ENCODE peak calls at places on chromosomes 1 and 21, in five cellular contexts. One of them, this sample, is unnamed. For H3K27me3 and H3K4me1, the result is how much of the 10 kb centered on the place peaks cover.

GRCh38 chr1:41319803-41320711 is 41.2 kb upstream of the FOXO6 start:
- DNase-seq in MM.1S: no peak
- DNase-seq in hepatocyte: no peak
- DNase-seq in spleen: no peak
- DNase-seq in BE2C: no peak
- DNase-seq in this sample: no peak

GRCh38 chr1:88943221-88943620 is 49.2 kb downstream of the KYAT3 start:
- DNase-seq in MM.1S: no peak
- DNase-seq in hepatocyte: no peak
- DNase-seq in spleen: no peak
- DNase-seq in BE2C: no peak
- DNase-seq in this sample: no peak

GRCh38 chr1:101139130-101139529 is 97.7 kb upstream of the S1PR1 start:
- DNase-seq in MM.1S: no peak
- DNase-seq in hepatocyte: no peak
- DNase-seq in spleen: no peak
- DNase-seq in BE2C: peak
- DNase-seq in this sample: no peak

GRCh38 chr1:151838491-151839412 is 868 bp downstream of the C2CD4D start:
- DNase-seq in MM.1S: no peak
- DNase-seq in hepatocyte: peak
- DNase-seq in spleen: no peak
- DNase-seq in BE2C: no peak
- DNase-seq in this sample: no peak

GRCh38 chr1:22761821-22762220 is 51.2 kb downstream of the EPHB2 start:
- DNase-seq in MM.1S: no peak
- DNase-seq in hepatocyte: no peak
- DNase-seq in spleen: no peak
- DNase-seq in BE2C: no peak
- DNase-seq in this sample: no peak

GRCh38 chr1:9652379-9653194 is 1.1 kb downstream of the PIK3CD start:
- DNase-seq in MM.1S: no peak
- DNase-seq in hepatocyte: no peak
- DNase-seq in spleen: peak
- DNase-seq in BE2C: no peak
- DNase-seq in this sample: no peak

GRCh38 chr1:206705187-206705586 is 20.5 kb downstream of the MAPKAPK2 start:
- DNase-seq in MM.1S: no peak
- DNase-seq in hepatocyte: peak
- DNase-seq in spleen: no peak
- DNase-seq in BE2C: peak
- DNase-seq in this sample: no peak

GRCh38 chr1:240435996-240436566 is 175.9 kb downstream of the GREM2 start:
- DNase-seq in MM.1S: no peak
- DNase-seq in hepatocyte: no peak
- DNase-seq in spleen: no peak
- DNase-seq in BE2C: no peak
- DNase-seq in this sample: no peak

GRCh38 chr1:60802884-60803283 is 279.5 kb upstream of the NFIA start:
- DNase-seq in MM.1S: no peak
- DNase-seq in hepatocyte: no peak
- DNase-seq in spleen: no peak
- DNase-seq in BE2C: no peak
- DNase-seq in this sample: no peak

GRCh38 chr1:35443768-35444518 is 113.3 kb downstream of the KIAA0319L start:
- DNase-seq in MM.1S: no peak
- DNase-seq in hepatocyte: no peak
- DNase-seq in spleen: no peak
- DNase-seq in BE2C: no peak
- DNase-seq in this sample: no peak

GRCh38 chr21:31795992-31796391 is 64.1 kb upstream of the SCAF4 start:
- DNase-seq in MM.1S: no peak
- DNase-seq in hepatocyte: no peak
- DNase-seq in spleen: no peak
- DNase-seq in BE2C: no peak
- DNase-seq in this sample: no peak

GRCh38 chr1:202311880-202312635 is 29.7 kb downstream of the UBE2T start:
- DNase-seq in MM.1S: no peak
- DNase-seq in hepatocyte: no peak
- DNase-seq in spleen: no peak
- DNase-seq in BE2C: peak
- DNase-seq in this sample: no peak

GRCh38 chr21:16192900-16193299 is 463.1 kb downstream of the USP25 start:
- DNase-seq in MM.1S: no peak
- DNase-seq in hepatocyte: peak
- DNase-seq in spleen: no peak
- DNase-seq in BE2C: no peak
- DNase-seq in this sample: no peak

GRCh38 chr1:243343970-243344749 is 88.3 kb downstream of the SDCCAG8 start:
- DNase-seq in MM.1S: peak
- DNase-seq in hepatocyte: peak
- DNase-seq in spleen: no peak
- DNase-seq in BE2C: no peak
- DNase-seq in this sample: no peak

GRCh38 chr1:56064705-56065104 is 514.7 kb downstream of the PLPP3 start:
- DNase-seq in MM.1S: no peak
- DNase-seq in hepatocyte: peak
- DNase-seq in spleen: no peak
- DNase-seq in BE2C: no peak
- DNase-seq in this sample: no peak

GRCh38 chr1:238652346-238652968 is 733.9 kb upstream of the CHRM3 start:
- DNase-seq in MM.1S: no peak
- DNase-seq in hepatocyte: no peak
- DNase-seq in spleen: no peak
- DNase-seq in BE2C: no peak
- DNase-seq in this sample: no peak

GRCh38 chr1:92754000-92754787 is 30.7 kb downstream of the EVI5 start:
- DNase-seq in MM.1S: no peak
- DNase-seq in hepatocyte: no peak
- DNase-seq in spleen: no peak
- DNase-seq in BE2C: no peak
- DNase-seq in this sample: no peak

GRCh38 chr1:117659565-117660264 is 53.9 kb downstream of the TENT5C start:
- DNase-seq in MM.1S: peak
- DNase-seq in hepatocyte: no peak
- DNase-seq in spleen: peak
- DNase-seq in BE2C: no peak
- DNase-seq in this sample: no peak

GRCh38 chr1:230268371-230269170 is 157.6 kb downstream of the PGBD5 start:
- DNase-seq in MM.1S: peak
- DNase-seq in hepatocyte: peak
- DNase-seq in spleen: peak
- DNase-seq in BE2C: peak
- DNase-seq in this sample: no peak

GRCh38 chr1:61973100-61973837 is 221.4 kb upstream of the L1TD1 start:
- DNase-seq in MM.1S: no peak
- DNase-seq in hepatocyte: no peak
- DNase-seq in spleen: no peak
- DNase-seq in BE2C: no peak
- DNase-seq in this sample: no peak

GRCh38 chr1:232369451-232369850 is 260.5 kb downstream of the SIPA1L2 start:
- DNase-seq in MM.1S: no peak
- DNase-seq in hepatocyte: no peak
- DNase-seq in spleen: no peak
- DNase-seq in BE2C: no peak
- DNase-seq in this sample: no peak

GRCh38 chr1:24393892-24394291 is 19.7 kb downstream of the STPG1 start:
- DNase-seq in MM.1S: no peak
- DNase-seq in hepatocyte: no peak
- DNase-seq in spleen: no peak
- DNase-seq in BE2C: no peak
- DNase-seq in this sample: no peak

GRCh38 chr1:225427249-225428065 is at the start of gene LBR:
- DNase-seq in MM.1S: no peak
- DNase-seq in hepatocyte: peak
- DNase-seq in spleen: peak
- DNase-seq in BE2C: peak
- DNase-seq in this sample: no peak

GRCh38 chr1:12810691-12811408 is 19.7 kb downstream of the PRAMEF1 start:
- DNase-seq in MM.1S: no peak
- DNase-seq in hepatocyte: no peak
- DNase-seq in spleen: no peak
- DNase-seq in BE2C: no peak
- DNase-seq in this sample: no peak

GRCh38 chr1:7983086-7983778 is 21.7 kb downstream of the PARK7 start:
- DNase-seq in MM.1S: no peak
- DNase-seq in hepatocyte: no peak
- DNase-seq in spleen: no peak
- DNase-seq in BE2C: no peak
- DNase-seq in this sample: no peak

GRCh38 chr1:18004257-18004656 is 103.3 kb upstream of the IGSF21 start:
- DNase-seq in MM.1S: no peak
- DNase-seq in hepatocyte: no peak
- DNase-seq in spleen: no peak
- DNase-seq in BE2C: no peak
- DNase-seq in this sample: no peak
- H3K27me3 ChIP-seq in MM.1S: half or more
- H3K27me3 ChIP-seq in hepatocyte: under half
- H3K27me3 ChIP-seq in spleen: under half
- H3K27me3 ChIP-seq in BE2C: under half
- H3K27me3 ChIP-seq in this sample: under half

GRCh38 chr1:153513023-153513422 is 22.8 kb downstream of the S100A6 start:
- DNase-seq in MM.1S: no peak
- DNase-seq in hepatocyte: no peak
- DNase-seq in spleen: no peak
- DNase-seq in BE2C: no peak
- DNase-seq in this sample: no peak
- H3K4me1 ChIP-seq in MM.1S: under half
- H3K4me1 ChIP-seq in hepatocyte: under half
- H3K4me1 ChIP-seq in spleen: under half
- H3K4me1 ChIP-seq in BE2C: under half
- H3K4me1 ChIP-seq in this sample: under half

GRCh38 chr21:38312822-38313221 is 56.0 kb downstream of the KCNJ15 start:
- DNase-seq in MM.1S: no peak
- DNase-seq in hepatocyte: no peak
- DNase-seq in spleen: no peak
- DNase-seq in BE2C: no peak
- DNase-seq in this sample: no peak
- H3K27me3 ChIP-seq in MM.1S: under half
- H3K27me3 ChIP-seq in hepatocyte: under half
- H3K27me3 ChIP-seq in spleen: under half
- H3K27me3 ChIP-seq in BE2C: under half
- H3K27me3 ChIP-seq in this sample: under half

GRCh38 chr21:39837861-39838359 is 29.3 kb upstream of the PCP4 start:
- DNase-seq in MM.1S: no peak
- DNase-seq in hepatocyte: peak
- DNase-seq in spleen: no peak
- DNase-seq in BE2C: no peak
- DNase-seq in this sample: no peak
- H3K4me1 ChIP-seq in MM.1S: under half
- H3K4me1 ChIP-seq in hepatocyte: under half
- H3K4me1 ChIP-seq in spleen: under half
- H3K4me1 ChIP-seq in BE2C: under half
- H3K4me1 ChIP-seq in this sample: under half

GRCh38 chr1:67830928-67831596 is 2.2 kb downstream of the GNG12 start:
- DNase-seq in MM.1S: no peak
- DNase-seq in hepatocyte: no peak
- DNase-seq in spleen: no peak
- DNase-seq in BE2C: no peak
- DNase-seq in this sample: no peak

GRCh38 chr1:67831850-67832513 is 1.3 kb downstream of the GNG12 start:
- DNase-seq in MM.1S: no peak
- DNase-seq in hepatocyte: peak
- DNase-seq in spleen: peak
- DNase-seq in BE2C: peak
- DNase-seq in this sample: no peak

GRCh38 chr1:67833595-67833926 is 294 bp upstream of the GNG12 start:
- DNase-seq in MM.1S: no peak
- DNase-seq in hepatocyte: no peak
- DNase-seq in spleen: no peak
- DNase-seq in BE2C: no peak
- DNase-seq in this sample: no peak

GRCh38 chr1:67834246-67834877 is 1.1 kb upstream of the GNG12 start:
- DNase-seq in MM.1S: no peak
- DNase-seq in hepatocyte: no peak
- DNase-seq in spleen: no peak
- DNase-seq in BE2C: no peak
- DNase-seq in this sample: no peak

GRCh38 chr1:67832737-67833594 is at the start of gene GNG12:
- DNase-seq in MM.1S: peak
- DNase-seq in hepatocyte: peak
- DNase-seq in spleen: peak
- DNase-seq in BE2C: peak
- DNase-seq in this sample: peak
- H3K27me3 ChIP-seq in MM.1S: under half
- H3K27me3 ChIP-seq in hepatocyte: under half
- H3K27me3 ChIP-seq in spleen: under half
- H3K27me3 ChIP-seq in BE2C: under half
- H3K27me3 ChIP-seq in this sample: under half

GRCh38 chr1:87495870-87496269 is 167.2 kb downstream of the LMO4 start:
- DNase-seq in MM.1S: no peak
- DNase-seq in hepatocyte: no peak
- DNase-seq in spleen: no peak
- DNase-seq in BE2C: no peak
- DNase-seq in this sample: no peak
- H3K4me1 ChIP-seq in MM.1S: under half
- H3K4me1 ChIP-seq in hepatocyte: under half
- H3K4me1 ChIP-seq in spleen: under half
- H3K4me1 ChIP-seq in BE2C: under half
- H3K4me1 ChIP-seq in this sample: under half

GRCh38 chr1:160779662-160780397 is 16.1 kb upstream of the LY9 start:
- DNase-seq in MM.1S: no peak
- DNase-seq in hepatocyte: peak
- DNase-seq in spleen: peak
- DNase-seq in BE2C: peak
- DNase-seq in this sample: peak

GRCh38 chr1:160778976-160779375 is 17.0 kb upstream of the LY9 start:
- DNase-seq in MM.1S: no peak
- DNase-seq in hepatocyte: no peak
- DNase-seq in spleen: no peak
- DNase-seq in BE2C: no peak
- DNase-seq in this sample: no peak

GRCh38 chr1:160774886-160775719 is 20.9 kb upstream of the LY9 start:
- DNase-seq in MM.1S: no peak
- DNase-seq in hepatocyte: no peak
- DNase-seq in spleen: no peak
- DNase-seq in BE2C: no peak
- DNase-seq in this sample: no peak

GRCh38 chr1:160776178-160776577 is 19.8 kb upstream of the LY9 start:
- DNase-seq in MM.1S: no peak
- DNase-seq in hepatocyte: no peak
- DNase-seq in spleen: no peak
- DNase-seq in BE2C: no peak
- DNase-seq in this sample: no peak

GRCh38 chr1:160777486-160778089 is 18.4 kb upstream of the LY9 start:
- DNase-seq in MM.1S: peak
- DNase-seq in hepatocyte: peak
- DNase-seq in spleen: no peak
- DNase-seq in BE2C: peak
- DNase-seq in this sample: peak
- H3K27me3 ChIP-seq in MM.1S: under half
- H3K27me3 ChIP-seq in hepatocyte: under half
- H3K27me3 ChIP-seq in spleen: under half
- H3K27me3 ChIP-seq in BE2C: under half
- H3K27me3 ChIP-seq in this sample: under half

This sample was measured in iPS DF 6.9.